ENCODE peak calls at places on chromosomes 16 and 17, in nine cellular contexts. P, V, I, R, F, N, K, C and O are unnamed samples.

GRCh38 chr17:76446449-76447231 is 6.3 kb downstream of the UBE2O start:
- DNase-seq in N (no peak), P (peak), V (no peak), R (no peak), K (no peak), I (no peak), F (peak), C (no peak), O (peak)

GRCh38 chr17:37220609-37220953 is 155.2 kb upstream of the C17orf78 start:
- DNase-seq in P (no peak), F (peak), K (peak), C (no peak), V (no peak), N (no peak), R (peak), I (no peak), O (peak)

GRCh38 chr16:11994187-11995119 is 17.9 kb downstream of the SNX29 start:
- DNase-seq in I (no peak), F (no peak), P (no peak), V (peak), C (no peak), N (peak), R (no peak), K (peak), O (no peak)

GRCh38 chr16:52257534-52257933 is 289.4 kb downstream of the TOX3 start:
- DNase-seq in R (no peak), I (no peak), V (no peak), F (no peak), C (no peak), K (no peak), P (no peak), N (no peak), O (no peak)

GRCh38 chr17:50260501-50260911 is 13.8 kb upstream of the TMEM92 start:
- DNase-seq in I (no peak), N (no peak), C (no peak), R (no peak), F (no peak), K (no peak), V (no peak), P (no peak), O (no peak)

GRCh38 chr17:12673788-12674187 is 8.1 kb downstream of the MYOCD start:
- DNase-seq in C (no peak), R (no peak), K (no peak), V (no peak), I (no peak), P (no peak), N (no peak), F (no peak), O (peak)

GRCh38 chr16:57991551-57992059 is 8.9 kb downstream of the ZNF319 start:
- DNase-seq in V (no peak), I (no peak), C (no peak), R (no peak), N (no peak), P (no peak), K (no peak), F (no peak), O (no peak)

GRCh38 chr16:8929086-8929748 is 34.5 kb downstream of the USP7 start:
- DNase-seq in C (no peak), V (no peak), K (no peak), P (no peak), I (no peak), N (no peak), R (no peak), F (no peak), O (no peak)

GRCh38 chr17:20223808-20224328 is 214.7 kb downstream of the SPECC1 start:
- DNase-seq in N (no peak), K (no peak), V (no peak), F (peak), P (no peak), R (no peak), I (no peak), C (no peak), O (no peak)

GRCh38 chr17:32870969-32871368 is 6.0 kb downstream of the MYO1D start:
- DNase-seq in R (no peak), C (no peak), N (no peak), V (no peak), F (peak), K (no peak), I (no peak), P (no peak), O (peak)

GRCh38 chr17:9890124-9890523 is 14.9 kb downstream of the RCVRN start:
- DNase-seq in N (no peak), F (no peak), V (no peak), C (no peak), K (no peak), R (no peak), P (no peak), I (no peak), O (peak)

GRCh38 chr16:86823125-86823524 is 244.8 kb downstream of the FOXL1 start:
- DNase-seq in I (no peak), K (no peak), P (no peak), C (no peak), R (no peak), V (no peak), N (no peak), F (peak), O (no peak)

GRCh38 chr16:80191928-80192327 is 348.9 kb upstream of the DYNLRB2 start:
- DNase-seq in V (no peak), K (no peak), I (no peak), N (no peak), C (no peak), P (no peak), F (peak), R (no peak), O (no peak)

GRCh38 chr16:1526608-1527555 is 6.6 kb upstream of the TMEM204 start:
- DNase-seq in P (no peak), F (no peak), C (no peak), N (no peak), V (no peak), I (peak), K (no peak), R (peak), O (no peak)

GRCh38 chr17:57875109-57876022 is 25.5 kb upstream of the MRPS23 start:
- DNase-seq in F (peak), I (no peak), N (peak), V (peak), K (peak), C (peak), R (peak), P (peak), O (peak)

GRCh38 chr16:30748634-30749445 is 615 bp downstream of the PHKG2 start:
- DNase-seq in N (peak), F (peak), R (peak), C (no peak), V (no peak), P (no peak), I (no peak), K (peak), O (peak)

GRCh38 chr17:38719943-38720641 is 10.0 kb upstream of the CISD3 start:
- DNase-seq in N (no peak), I (no peak), C (no peak), F (no peak), K (no peak), V (no peak), R (no peak), P (no peak), O (no peak)

GRCh38 chr17:28925912-28926365 is 23.1 kb upstream of the DHRS13 start:
- DNase-seq in K (no peak), N (no peak), P (no peak), I (peak), R (peak), F (peak), V (no peak), C (peak), O (peak)

GRCh38 chr16:11271610-11272009 is 1.8 kb downstream of the PRM3 start:
- DNase-seq in I (no peak), P (no peak), N (no peak), F (no peak), R (no peak), K (no peak), C (no peak), V (no peak), O (no peak)

GRCh38 chr16:85927326-85927725 is 28.4 kb downstream of the IRF8 start:
- DNase-seq in P (no peak), V (no peak), R (no peak), K (no peak), C (no peak), I (no peak), N (no peak), F (no peak), O (no peak)

GRCh38 chr16:24208710-24209109 is 47.4 kb upstream of the CACNG3 start:
- DNase-seq in C (no peak), F (no peak), V (no peak), N (peak), P (no peak), I (no peak), R (no peak), K (no peak), O (no peak)

GRCh38 chr17:40342575-40343058 is 21.9 kb downstream of the GJD3 start:
- DNase-seq in K (peak), P (no peak), F (no peak), I (peak), N (no peak), V (no peak), R (no peak), C (no peak), O (no peak)

GRCh38 chr17:49086649-49087048 is 45.9 kb upstream of the B4GALNT2 start:
- DNase-seq in I (no peak), C (no peak), V (no peak), N (no peak), R (no peak), P (no peak), F (no peak), K (no peak), O (no peak)

GRCh38 chr16:77273815-77274214 is 74.6 kb downstream of the SYCE1L start:
- DNase-seq in I (no peak), F (peak), N (no peak), V (no peak), R (no peak), C (no peak), P (no peak), K (no peak), O (peak)

GRCh38 chr16:72952404-72953301 is 95.3 kb downstream of the ZFHX3 start:
- DNase-seq in C (peak), R (no peak), N (no peak), P (no peak), I (no peak), K (no peak), V (no peak), F (peak), O (peak)

GRCh38 chr17:4366312-4367063 is at the start of gene UBE2G1:
- DNase-seq in C (peak), N (peak), I (peak), K (peak), V (peak), F (peak), R (peak), P (peak), O (peak)

GRCh38 chr17:77507116-77507885 is 366.5 kb downstream of the SEC14L1 start:
- DNase-seq in C (no peak), V (no peak), F (no peak), I (no peak), N (no peak), P (no peak), K (peak), R (no peak), O (no peak)

GRCh38 chr16:51419768-51420167 is 268.7 kb upstream of the SALL1 start:
- DNase-seq in V (no peak), F (no peak), C (no peak), K (no peak), N (no peak), I (no peak), R (peak), P (no peak), O (no peak)

GRCh38 chr16:81136331-81137011 is 40.3 kb upstream of the GCSH start:
- DNase-seq in I (no peak), V (no peak), P (no peak), C (no peak), R (no peak), F (no peak), K (no peak), N (no peak), O (no peak)

GRCh38 chr17:74513987-74514631 is 17.2 kb downstream of the CD300LB start:
- DNase-seq in R (peak), N (no peak), V (no peak), P (peak), F (peak), I (peak), C (no peak), K (no peak), O (peak)

GRCh38 chr16:17228048-17228707 is 242.6 kb downstream of the XYLT1 start:
- DNase-seq in P (no peak), K (no peak), F (no peak), C (no peak), R (no peak), I (no peak), N (no peak), V (no peak), O (peak)

GRCh38 chr17:58666858-58667267 is 25.0 kb downstream of the TEX14 start:
- DNase-seq in C (no peak), K (peak), P (peak), F (peak), R (no peak), N (peak), V (peak), I (peak), O (peak)

GRCh38 chr16:89919535-89920406 is 1.1 kb downstream of the MC1R start:
- DNase-seq in N (no peak), I (no peak), C (no peak), V (no peak), K (no peak), R (no peak), F (no peak), P (no peak), O (no peak)

GRCh38 chr16:66093217-66093616 is 273.3 kb upstream of the CDH5 start:
- DNase-seq in K (no peak), R (no peak), I (no peak), P (no peak), N (no peak), F (no peak), V (no peak), C (no peak), O (peak)

GRCh38 chr17:65629234-65629690 is 67.8 kb upstream of the AXIN2 start:
- DNase-seq in C (no peak), K (no peak), V (no peak), P (no peak), N (no peak), I (no peak), R (no peak), F (no peak), O (no peak)

GRCh38 chr16:19135201-19135838 is 21.6 kb downstream of the ITPRIPL2 start:
- DNase-seq in I (no peak), V (no peak), F (no peak), K (no peak), N (no peak), R (no peak), C (no peak), P (no peak), O (no peak)

GRCh38 chr16:54351171-54351570 is 64.6 kb upstream of the IRX3 start:
- DNase-seq in V (no peak), C (no peak), K (no peak), I (no peak), R (no peak), N (no peak), F (no peak), P (no peak), O (no peak)

GRCh38 chr17:50210249-50211225 is 9.1 kb upstream of the COL1A1 start:
- DNase-seq in R (no peak), I (peak), F (peak), N (peak), V (peak), K (peak), C (peak), P (no peak), O (peak)

DNA sequence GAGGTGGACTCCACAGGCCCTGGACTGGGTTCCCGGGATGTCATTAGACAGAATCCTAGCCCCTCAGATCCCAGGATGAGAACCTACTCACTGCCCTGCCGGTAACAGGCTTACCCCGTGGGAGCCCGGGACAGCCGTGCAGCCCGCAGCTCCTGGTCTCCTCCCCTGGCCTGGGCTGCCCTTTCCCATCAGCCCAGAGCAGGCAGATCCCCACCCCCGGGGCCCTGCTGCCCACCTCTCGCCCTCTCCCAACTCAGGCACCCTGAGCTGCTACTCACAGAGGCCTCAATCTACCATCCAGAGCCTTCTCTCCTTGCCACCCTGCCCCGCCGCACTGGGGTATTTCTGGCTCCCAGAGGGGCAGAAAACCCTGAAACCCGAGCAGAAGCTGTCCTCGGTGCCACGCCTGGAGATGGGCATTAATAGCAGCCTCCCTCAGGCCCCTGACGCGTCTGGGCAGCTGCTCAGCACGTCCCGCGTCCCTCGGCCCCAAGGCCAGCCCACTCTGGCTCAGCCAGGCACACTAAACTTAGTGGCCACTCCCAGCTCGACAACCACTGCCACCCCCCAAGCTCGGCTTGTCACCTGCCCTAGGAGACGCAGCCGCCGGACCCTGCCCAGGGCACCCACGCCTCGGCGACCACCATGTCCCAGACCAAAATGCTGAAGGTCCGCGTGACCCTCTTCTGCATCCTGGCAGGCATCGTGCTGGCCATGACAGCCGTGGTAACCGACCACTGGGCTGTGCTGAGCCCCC is at the start of gene CACNG1:
- DNase-seq in C (no peak), K (no peak), V (no peak), R (no peak), I (no peak), F (no peak), N (no peak), P (no peak), O (no peak)
- H3K4me3 ChIP-seq in C (no peak), K (no peak), V (no peak), R (no peak), I (no peak), F (no peak), N (no peak), P (no peak), O (no peak)

GRCh38 chr16:88308441-88309173 is 74.2 kb upstream of the ZNF469 start:
- DNase-seq in P (no peak), N (no peak), K (no peak), I (no peak), R (no peak), V (no peak), F (no peak), C (no peak), O (no peak)

GRCh38 chr16:88310796-88311605 is 71.8 kb upstream of the ZNF469 start:
- DNase-seq in P (no peak), V (no peak), N (no peak), I (no peak), F (no peak), R (no peak), K (no peak), C (no peak), O (no peak)

GRCh38 chr16:88312732-88313131 is 70.0 kb upstream of the ZNF469 start:
- DNase-seq in N (no peak), V (no peak), K (no peak), C (no peak), P (no peak), R (no peak), I (no peak), F (no peak), O (no peak)

GRCh38 chr16:88309174-88309904 is 73.4 kb upstream of the ZNF469 start:
- DNase-seq in P (no peak), I (no peak), K (no peak), F (no peak), R (no peak), N (no peak), V (no peak), C (no peak), O (no peak)

GRCh38 chr16:88309905-88310259 is 72.9 kb upstream of the ZNF469 start:
- DNase-seq in F (no peak), V (no peak), N (no peak), I (no peak), K (no peak), R (no peak), P (no peak), C (no peak), O (no peak)
- TF ChIP-seq CTCF in F (peak), V (peak), N (peak), I (no peak), K (peak), R (no peak), P (no peak), C (no peak), O (no peak)

GRCh38 chr17:35716173-35716572 is 15.3 kb upstream of the RASL10B start:
- DNase-seq in P (no peak), C (no peak), K (no peak), R (no peak), N (no peak), V (no peak), F (no peak), I (no peak), O (no peak)
- H3K4me3 ChIP-seq in P (no peak), C (no peak), K (no peak), R (no peak), N (no peak), V (no peak), F (no peak), I (no peak), O (no peak)

DNA sequence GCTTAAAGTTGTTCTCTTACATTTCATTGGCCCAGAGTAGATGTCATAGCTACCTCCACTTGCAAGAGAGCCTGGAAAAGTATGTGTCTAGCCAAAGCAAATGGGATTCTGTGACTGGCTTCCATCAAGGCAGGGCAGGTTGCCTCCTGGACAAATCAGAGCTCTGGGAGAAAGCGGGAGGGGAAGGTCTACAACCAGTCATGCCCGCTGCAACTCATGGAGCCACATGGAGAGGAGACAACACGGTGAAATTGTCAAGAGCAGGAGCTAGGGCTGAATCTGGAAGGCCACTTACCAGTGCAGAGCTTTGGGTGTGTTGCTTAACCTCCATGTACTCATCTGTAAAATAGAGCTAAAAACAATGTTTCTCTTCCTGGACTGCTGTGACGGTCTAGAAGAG is 83.8 kb downstream of the MARF1 start:
- DNase-seq in K (no peak), F (no peak), P (no peak), I (no peak), V (no peak), N (no peak), R (no peak), C (no peak), O (no peak)
- TF ChIP-seq CTCF in K (no peak), F (no peak), P (no peak), I (no peak), V (no peak), N (no peak), R (no peak), C (no peak), O (no peak)

DNA sequence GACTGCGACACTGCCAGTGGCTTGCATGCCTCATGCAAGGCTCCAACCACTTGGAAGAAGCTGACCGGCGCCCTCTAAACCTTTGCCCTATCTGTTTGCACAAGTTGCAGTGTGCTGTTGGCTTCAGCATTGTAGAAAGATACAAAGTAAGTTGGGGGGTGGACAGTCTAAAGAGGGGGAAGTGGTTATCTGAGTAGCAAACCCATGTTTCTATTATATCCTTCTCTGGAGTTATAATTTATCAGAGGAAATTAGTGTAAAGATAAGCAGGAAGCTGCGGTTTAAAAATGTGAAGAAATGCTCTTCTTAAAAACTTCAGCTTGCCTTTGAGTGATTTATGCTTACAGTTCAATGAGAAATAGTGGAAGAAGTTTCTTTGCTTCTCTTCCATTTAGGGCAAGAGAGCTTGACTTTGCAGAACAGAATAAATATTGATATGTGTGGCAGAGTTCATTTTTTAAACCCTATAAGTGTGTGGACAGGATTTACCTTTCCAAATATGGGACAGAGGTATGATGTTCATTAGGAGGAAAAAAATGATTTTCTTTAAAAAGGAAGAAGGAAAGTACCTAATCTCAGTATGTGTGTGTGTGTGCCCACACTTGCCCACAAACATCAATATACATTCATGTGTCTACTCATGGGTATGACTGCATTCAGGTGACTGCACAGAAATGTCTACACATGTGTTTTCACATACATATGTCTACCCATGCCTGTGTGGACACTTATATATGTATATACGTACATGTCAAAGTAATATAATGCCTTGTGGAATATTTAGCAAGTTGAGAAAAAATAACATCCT is 8.1 kb downstream of the AMZ2 start:
- DNase-seq in K (no peak), F (no peak), P (no peak), I (peak), N (no peak), C (no peak), V (no peak), R (no peak), O (no peak)
- H3K4me3 ChIP-seq in K (no peak), F (no peak), P (no peak), I (no peak), N (no peak), C (no peak), V (no peak), R (no peak), O (no peak)